ENCODE peak calls at places on chromosomes 12 and 14, in four cellular contexts. O is H1, U is WTC11, C is K562. K is an unnamed sample.
A peak's percentile ranks its signal among the peaks of the same experiment; 100 is the strongest.

GRCh38 chr12:57219205-57219992 is 2.8 kb downstream of the NXPH4 start:
- DNase-seq in U (no peak), C (no peak), O (peak; percentile 49), K (no peak)

GRCh38 chr12:59096246-59096645 is 175.9 kb upstream of the LRIG3 start:
- DNase-seq in O (no peak), U (no peak), C (no peak), K (no peak)

GRCh38 chr12:51819851-51820720 is 28.4 kb downstream of the FIGNL2 start:
- DNase-seq in O (no peak), U (no peak), C (no peak), K (peak; percentile 54)

GRCh38 chr12:110270125-110270962 is 10.7 kb upstream of the ATP2A2 start:
- DNase-seq in C (peak; percentile 70), U (no peak), O (no peak), K (peak; percentile 64)

GRCh38 chr14:77158175-77158908 is 16.8 kb upstream of the ZDHHC22 start:
- DNase-seq in U (peak; percentile 39), O (peak; percentile 63), C (peak; percentile 34), K (peak; percentile 76)

GRCh38 chr12:2893007-2893406 is 2.3 kb downstream of the TULP3 start:
- DNase-seq in C (no peak), O (no peak), U (no peak), K (no peak)

GRCh38 chr12:51906452-51907082 is 737 bp upstream of the ACVRL1 start:
- DNase-seq in C (no peak), U (no peak), O (no peak), K (peak; percentile 47)

GRCh38 chr14:76917759-76918175 is 91.6 kb downstream of the LRRC74A start:
- DNase-seq in O (no peak), U (no peak), C (no peak), K (no peak)

GRCh38 chr14:39423793-39424192 is 8.4 kb downstream of the FBXO33 start:
- DNase-seq in U (no peak), C (no peak), O (no peak), K (no peak)

GRCh38 chr14:99262977-99263448 is 9.0 kb downstream of the BCL11B start:
- DNase-seq in O (no peak), U (no peak), C (no peak), K (no peak)

DNA sequence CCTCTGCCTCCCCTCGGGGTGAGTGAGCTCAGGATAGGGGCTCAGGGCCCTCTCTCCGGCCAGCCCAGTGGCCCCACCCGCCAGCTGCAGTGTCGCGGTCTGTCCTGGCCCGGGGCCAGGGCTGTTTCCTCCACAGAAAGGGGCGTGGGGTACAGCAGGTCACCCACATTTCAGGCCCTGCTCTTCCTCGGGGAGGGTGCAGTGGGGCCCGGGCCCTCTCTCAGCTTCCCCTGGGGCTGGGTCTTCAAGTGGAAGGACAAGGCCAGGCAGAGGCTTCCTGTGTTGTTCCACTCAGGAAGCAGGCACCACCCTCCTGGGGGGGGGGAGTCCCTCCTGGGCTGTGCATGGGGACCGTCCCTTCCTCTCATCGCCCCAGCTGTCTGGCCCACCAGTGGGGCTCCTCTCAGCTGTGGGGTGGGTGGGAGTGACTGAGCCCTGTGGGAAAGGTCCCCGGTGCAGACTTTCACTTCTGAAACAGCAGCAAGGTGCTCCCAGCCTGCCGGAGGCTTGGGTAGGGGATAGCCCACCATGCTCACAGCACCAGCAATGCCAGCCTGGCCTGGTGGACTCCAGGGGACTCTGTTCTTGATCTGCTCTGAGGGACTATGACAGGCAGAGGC is 3.7 kb downstream of the GPR132 start:
- DNase-seq in O (no peak), C (peak; percentile 61), U (no peak), K (no peak)
- TF ChIP-seq TEAD4 in O (no peak), C (no peak), U (no peak), K (no peak)

GRCh38 chr14:79965896-79966295 is 245.4 kb downstream of the DIO2 start:
- DNase-seq in O (no peak), C (no peak), U (no peak), K (no peak)

GRCh38 chr14:79967453-79967852 is 243.9 kb downstream of the DIO2 start:
- DNase-seq in C (no peak), U (no peak), O (no peak), K (no peak)

GRCh38 chr14:79967001-79967400 is 244.3 kb downstream of the DIO2 start:
- DNase-seq in O (no peak), C (no peak), U (no peak), K (no peak)

GRCh38 chr14:79972230-79972629 is 239.1 kb downstream of the DIO2 start:
- DNase-seq in O (no peak), C (no peak), U (no peak), K (no peak)

GRCh38 chr14:79971330-79971729 is 240.0 kb downstream of the DIO2 start:
- DNase-seq in O (no peak), U (no peak), C (no peak), K (no peak)
- TF ChIP-seq TEAD4 in O (no peak), U (no peak), C (no peak), K (no peak)

DNA sequence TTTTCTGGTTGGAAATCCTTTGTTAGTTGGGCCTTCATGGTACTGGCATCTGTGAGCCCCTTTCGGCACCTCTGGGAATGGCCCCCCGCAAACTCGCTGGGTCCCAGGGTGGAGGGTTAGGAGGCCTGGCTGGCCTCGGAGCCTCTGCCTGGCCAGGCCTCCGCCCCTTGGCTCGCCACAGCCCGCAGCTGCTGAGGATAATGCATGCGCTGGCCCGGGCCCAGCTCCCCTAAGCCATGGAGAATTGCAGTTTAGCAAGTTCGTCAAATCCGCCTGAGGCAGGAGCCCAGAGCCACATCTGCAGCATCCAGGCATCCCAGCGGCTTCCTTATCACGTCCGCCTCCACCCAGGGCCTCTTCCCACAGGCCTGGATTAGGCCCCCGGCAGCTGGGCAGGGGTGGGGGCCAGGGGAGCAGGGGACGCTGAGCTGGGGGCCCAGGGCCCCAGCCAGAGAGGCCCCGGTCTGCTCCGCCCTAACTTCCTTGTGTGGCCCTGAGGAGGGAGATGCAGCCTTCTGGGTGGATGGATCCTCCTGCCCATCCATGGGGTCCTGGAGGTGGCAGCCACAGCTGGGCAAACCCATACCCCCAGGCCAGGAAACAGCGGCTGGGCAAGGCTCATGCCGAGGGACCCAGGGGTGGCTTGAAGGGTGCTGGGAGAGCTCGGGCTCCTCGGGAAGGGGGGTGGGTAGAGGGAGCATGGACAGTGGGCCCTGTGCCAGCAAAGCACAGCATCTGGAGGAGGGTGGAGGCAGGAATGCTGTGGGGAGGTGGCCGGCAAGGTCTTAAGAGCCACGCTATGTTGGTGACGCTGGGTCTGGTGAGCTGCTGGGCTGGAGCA is 48.5 kb upstream of the DLK1 start:
- DNase-seq in U (no peak), O (no peak), C (peak; percentile 64), K (peak; percentile 89)
- TF ChIP-seq TEAD4 in U (no peak), O (no peak), C (no peak), K (no peak)

GRCh38 chr14:22849212-22849819 is 12.9 kb downstream of the MMP14 start:
- DNase-seq in O (no peak), U (no peak), C (no peak), K (peak; percentile 56)

GRCh38 chr14:22845821-22846625 is 9.6 kb downstream of the MMP14 start:
- DNase-seq in U (no peak), C (no peak), O (no peak), K (no peak)

GRCh38 chr14:22848391-22849164 is 12.2 kb downstream of the MMP14 start:
- DNase-seq in O (peak; percentile 58), C (no peak), U (no peak), K (peak; percentile 90)

GRCh38 chr14:22846811-22847307 is 10.5 kb downstream of the MMP14 start:
- DNase-seq in O (no peak), C (no peak), U (no peak), K (peak; percentile 20)

GRCh38 chr14:22847661-22848341 is 11.4 kb downstream of the MMP14 start:
- DNase-seq in O (peak; percentile 53), C (no peak), U (no peak), K (peak; percentile 57)
- TF ChIP-seq TEAD4 in O (no peak), C (no peak), U (no peak), K (no peak)

DNA sequence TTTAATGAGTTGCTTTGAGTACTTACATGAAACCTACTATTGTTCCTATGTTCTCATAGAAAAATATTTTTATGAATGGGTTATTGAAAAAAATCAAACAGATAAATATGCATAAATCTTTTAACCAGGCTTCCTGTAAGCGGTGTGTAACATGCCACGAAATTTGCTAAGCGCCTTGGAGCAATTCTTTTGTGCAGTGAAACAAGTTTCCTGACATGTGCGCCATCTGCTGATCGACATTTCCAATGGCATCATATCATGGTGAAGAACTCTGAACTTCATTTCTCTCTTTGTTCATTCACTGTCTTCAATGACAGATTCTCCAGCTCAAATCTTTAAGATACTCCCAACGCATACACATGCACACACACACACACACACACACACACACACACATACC is 145.6 kb upstream of the NAV3 start:
- DNase-seq in U (peak; percentile 58), O (peak; percentile 52), C (no peak), K (peak; percentile 8)
- TF ChIP-seq TEAD4 in U (no peak), O (peak; percentile 16), C (no peak), K (no peak)

GRCh38 chr14:64945431-64945830 is 2.9 kb upstream of the GPX2 start:
- DNase-seq in C (no peak), O (no peak), U (no peak), K (no peak)
- TF ChIP-seq TEAD4 in C (no peak), O (no peak), U (no peak), K (no peak)

K was measured in SK-N-SH.